ENCODE peak calls at places on chromosomes 4 and X, in nine cellular contexts. One of them, this sample, is unnamed.

GRCh38 chr4:1737666-1738065 is 16.3 kb downstream of the TACC3 start:
- DNase-seq in uterus: no peak
- DNase-seq in progenitor cell of endocrine pancreas: no peak
- DNase-seq in AG08396: no peak
- DNase-seq in B cell: no peak
- DNase-seq in CD4-positive, alpha-beta T cell: no peak
- DNase-seq in activated T-helper 1 cell treated with anti-CD3 and anti-CD28 coated beads, Interleukin-2, amount 50 U/mL, for 16 hours: no peak
- DNase-seq in epithelial cell of esophagus: no peak
- DNase-seq in RPMI7951: no peak
- DNase-seq in this sample: no peak

GRCh38 chrX:71095971-71096701 is 485 bp downstream of the FOXO4 start:
- DNase-seq in uterus: no peak
- DNase-seq in progenitor cell of endocrine pancreas: no peak
- DNase-seq in AG08396: no peak
- DNase-seq in B cell: no peak
- DNase-seq in CD4-positive, alpha-beta T cell: no peak
- DNase-seq in activated T-helper 1 cell treated with anti-CD3 and anti-CD28 coated beads, Interleukin-2, amount 50 U/mL, for 16 hours: no peak
- DNase-seq in epithelial cell of esophagus: peak
- DNase-seq in RPMI7951: peak
- DNase-seq in this sample: no peak

GRCh38 chr4:81358173-81358572 is 113.5 kb downstream of the RASGEF1B start:
- DNase-seq in uterus: no peak
- DNase-seq in progenitor cell of endocrine pancreas: no peak
- DNase-seq in AG08396: no peak
- DNase-seq in B cell: no peak
- DNase-seq in CD4-positive, alpha-beta T cell: no peak
- DNase-seq in activated T-helper 1 cell treated with anti-CD3 and anti-CD28 coated beads, Interleukin-2, amount 50 U/mL, for 16 hours: no peak
- DNase-seq in epithelial cell of esophagus: no peak
- DNase-seq in RPMI7951: no peak
- DNase-seq in this sample: no peak

GRCh38 chrX:150254909-150255308 is 108.2 kb upstream of the MAMLD1 start:
- DNase-seq in uterus: no peak
- DNase-seq in progenitor cell of endocrine pancreas: no peak
- DNase-seq in AG08396: no peak
- DNase-seq in B cell: no peak
- DNase-seq in CD4-positive, alpha-beta T cell: no peak
- DNase-seq in activated T-helper 1 cell treated with anti-CD3 and anti-CD28 coated beads, Interleukin-2, amount 50 U/mL, for 16 hours: no peak
- DNase-seq in epithelial cell of esophagus: no peak
- DNase-seq in RPMI7951: no peak
- DNase-seq in this sample: no peak

GRCh38 chr4:169253904-169254303 is 16.9 kb downstream of the SH3RF1 start:
- DNase-seq in uterus: no peak
- DNase-seq in progenitor cell of endocrine pancreas: no peak
- DNase-seq in AG08396: no peak
- DNase-seq in B cell: no peak
- DNase-seq in CD4-positive, alpha-beta T cell: no peak
- DNase-seq in activated T-helper 1 cell treated with anti-CD3 and anti-CD28 coated beads, Interleukin-2, amount 50 U/mL, for 16 hours: no peak
- DNase-seq in epithelial cell of esophagus: peak
- DNase-seq in RPMI7951: peak
- DNase-seq in this sample: no peak

GRCh38 chr4:39085891-39086290 is 23.9 kb downstream of the KLHL5 start:
- DNase-seq in uterus: no peak
- DNase-seq in progenitor cell of endocrine pancreas: no peak
- DNase-seq in AG08396: no peak
- DNase-seq in B cell: no peak
- DNase-seq in CD4-positive, alpha-beta T cell: no peak
- DNase-seq in activated T-helper 1 cell treated with anti-CD3 and anti-CD28 coated beads, Interleukin-2, amount 50 U/mL, for 16 hours: no peak
- DNase-seq in epithelial cell of esophagus: no peak
- DNase-seq in RPMI7951: no peak
- DNase-seq in this sample: no peak

GRCh38 chr4:2363056-2363719 is 55.3 kb downstream of the ZFYVE28 start:
- DNase-seq in uterus: no peak
- DNase-seq in progenitor cell of endocrine pancreas: no peak
- DNase-seq in AG08396: no peak
- DNase-seq in B cell: no peak
- DNase-seq in CD4-positive, alpha-beta T cell: no peak
- DNase-seq in activated T-helper 1 cell treated with anti-CD3 and anti-CD28 coated beads, Interleukin-2, amount 50 U/mL, for 16 hours: no peak
- DNase-seq in epithelial cell of esophagus: no peak
- DNase-seq in RPMI7951: no peak
- DNase-seq in this sample: peak

GRCh38 chrX:138777230-138777629 is 65.7 kb upstream of the FGF13 start:
- DNase-seq in uterus: no peak
- DNase-seq in progenitor cell of endocrine pancreas: no peak
- DNase-seq in AG08396: no peak
- DNase-seq in B cell: no peak
- DNase-seq in CD4-positive, alpha-beta T cell: no peak
- DNase-seq in activated T-helper 1 cell treated with anti-CD3 and anti-CD28 coated beads, Interleukin-2, amount 50 U/mL, for 16 hours: no peak
- DNase-seq in epithelial cell of esophagus: no peak
- DNase-seq in RPMI7951: no peak
- DNase-seq in this sample: no peak

GRCh38 chr4:128635141-128635911 is 174.2 kb upstream of the JADE1 start:
- DNase-seq in uterus: no peak
- DNase-seq in progenitor cell of endocrine pancreas: peak
- DNase-seq in AG08396: peak
- DNase-seq in B cell: no peak
- DNase-seq in CD4-positive, alpha-beta T cell: no peak
- DNase-seq in activated T-helper 1 cell treated with anti-CD3 and anti-CD28 coated beads, Interleukin-2, amount 50 U/mL, for 16 hours: no peak
- DNase-seq in epithelial cell of esophagus: peak
- DNase-seq in RPMI7951: peak
- DNase-seq in this sample: no peak

GRCh38 chr4:169823685-169824084 is 65.9 kb upstream of the HPF1 start:
- DNase-seq in uterus: no peak
- DNase-seq in progenitor cell of endocrine pancreas: peak
- DNase-seq in AG08396: peak
- DNase-seq in B cell: no peak
- DNase-seq in CD4-positive, alpha-beta T cell: no peak
- DNase-seq in activated T-helper 1 cell treated with anti-CD3 and anti-CD28 coated beads, Interleukin-2, amount 50 U/mL, for 16 hours: no peak
- DNase-seq in epithelial cell of esophagus: peak
- DNase-seq in RPMI7951: peak
- DNase-seq in this sample: no peak

GRCh38 chr4:40046311-40046980 is 10.2 kb upstream of the N4BP2 start:
- DNase-seq in uterus: no peak
- DNase-seq in progenitor cell of endocrine pancreas: no peak
- DNase-seq in AG08396: peak
- DNase-seq in B cell: no peak
- DNase-seq in CD4-positive, alpha-beta T cell: no peak
- DNase-seq in activated T-helper 1 cell treated with anti-CD3 and anti-CD28 coated beads, Interleukin-2, amount 50 U/mL, for 16 hours: no peak
- DNase-seq in epithelial cell of esophagus: peak
- DNase-seq in RPMI7951: peak
- DNase-seq in this sample: no peak

GRCh38 chr4:150501019-150501727 is 80.8 kb upstream of the MAB21L2 start:
- DNase-seq in uterus: no peak
- DNase-seq in progenitor cell of endocrine pancreas: no peak
- DNase-seq in AG08396: peak
- DNase-seq in B cell: no peak
- DNase-seq in CD4-positive, alpha-beta T cell: no peak
- DNase-seq in activated T-helper 1 cell treated with anti-CD3 and anti-CD28 coated beads, Interleukin-2, amount 50 U/mL, for 16 hours: no peak
- DNase-seq in epithelial cell of esophagus: peak
- DNase-seq in RPMI7951: peak
- DNase-seq in this sample: no peak

GRCh38 chr4:153156263-153156662 is 48.0 kb upstream of the TRIM2 start:
- DNase-seq in uterus: no peak
- DNase-seq in progenitor cell of endocrine pancreas: no peak
- DNase-seq in AG08396: no peak
- DNase-seq in B cell: no peak
- DNase-seq in CD4-positive, alpha-beta T cell: peak
- DNase-seq in activated T-helper 1 cell treated with anti-CD3 and anti-CD28 coated beads, Interleukin-2, amount 50 U/mL, for 16 hours: no peak
- DNase-seq in epithelial cell of esophagus: no peak
- DNase-seq in RPMI7951: no peak
- DNase-seq in this sample: peak

GRCh38 chr4:21304061-21304541 is 603.8 kb downstream of the PACRGL start:
- DNase-seq in uterus: no peak
- DNase-seq in progenitor cell of endocrine pancreas: peak
- DNase-seq in AG08396: no peak
- DNase-seq in B cell: no peak
- DNase-seq in CD4-positive, alpha-beta T cell: no peak
- DNase-seq in activated T-helper 1 cell treated with anti-CD3 and anti-CD28 coated beads, Interleukin-2, amount 50 U/mL, for 16 hours: no peak
- DNase-seq in epithelial cell of esophagus: no peak
- DNase-seq in RPMI7951: no peak
- DNase-seq in this sample: peak

GRCh38 chr4:16627999-16628398 is 270.4 kb downstream of the LDB2 start:
- DNase-seq in uterus: no peak
- DNase-seq in progenitor cell of endocrine pancreas: no peak
- DNase-seq in AG08396: peak
- DNase-seq in B cell: no peak
- DNase-seq in CD4-positive, alpha-beta T cell: no peak
- DNase-seq in activated T-helper 1 cell treated with anti-CD3 and anti-CD28 coated beads, Interleukin-2, amount 50 U/mL, for 16 hours: no peak
- DNase-seq in epithelial cell of esophagus: peak
- DNase-seq in RPMI7951: peak
- DNase-seq in this sample: no peak

GRCh38 chr4:2799971-2800690 is 7.2 kb downstream of the SH3BP2 start:
- DNase-seq in uterus: peak
- DNase-seq in progenitor cell of endocrine pancreas: no peak
- DNase-seq in AG08396: no peak
- DNase-seq in B cell: peak
- DNase-seq in CD4-positive, alpha-beta T cell: no peak
- DNase-seq in activated T-helper 1 cell treated with anti-CD3 and anti-CD28 coated beads, Interleukin-2, amount 50 U/mL, for 16 hours: no peak
- DNase-seq in epithelial cell of esophagus: peak
- DNase-seq in RPMI7951: peak
- DNase-seq in this sample: no peak

GRCh38 chr4:123986268-123986798 is 589.7 kb downstream of the SPRY1 start:
- DNase-seq in uterus: peak
- DNase-seq in progenitor cell of endocrine pancreas: no peak
- DNase-seq in AG08396: peak
- DNase-seq in B cell: no peak
- DNase-seq in CD4-positive, alpha-beta T cell: no peak
- DNase-seq in activated T-helper 1 cell treated with anti-CD3 and anti-CD28 coated beads, Interleukin-2, amount 50 U/mL, for 16 hours: no peak
- DNase-seq in epithelial cell of esophagus: peak
- DNase-seq in RPMI7951: peak
- DNase-seq in this sample: no peak

GRCh38 chr4:24689212-24689611 is 104.9 kb upstream of the DHX15 start:
- DNase-seq in uterus: no peak
- DNase-seq in progenitor cell of endocrine pancreas: no peak
- DNase-seq in AG08396: no peak
- DNase-seq in B cell: no peak
- DNase-seq in CD4-positive, alpha-beta T cell: no peak
- DNase-seq in activated T-helper 1 cell treated with anti-CD3 and anti-CD28 coated beads, Interleukin-2, amount 50 U/mL, for 16 hours: no peak
- DNase-seq in epithelial cell of esophagus: no peak
- DNase-seq in RPMI7951: no peak
- DNase-seq in this sample: no peak

GRCh38 chrX:9847071-9847470 is 60.8 kb downstream of the SHROOM2 start:
- DNase-seq in uterus: no peak
- DNase-seq in progenitor cell of endocrine pancreas: no peak
- DNase-seq in AG08396: no peak
- DNase-seq in B cell: no peak
- DNase-seq in CD4-positive, alpha-beta T cell: no peak
- DNase-seq in activated T-helper 1 cell treated with anti-CD3 and anti-CD28 coated beads, Interleukin-2, amount 50 U/mL, for 16 hours: no peak
- DNase-seq in epithelial cell of esophagus: peak
- DNase-seq in RPMI7951: peak
- DNase-seq in this sample: no peak

GRCh38 chr4:113827285-113827684 is 65.7 kb upstream of the CAMK2D start:
- DNase-seq in uterus: no peak
- DNase-seq in progenitor cell of endocrine pancreas: no peak
- DNase-seq in AG08396: peak
- DNase-seq in B cell: no peak
- DNase-seq in CD4-positive, alpha-beta T cell: no peak
- DNase-seq in activated T-helper 1 cell treated with anti-CD3 and anti-CD28 coated beads, Interleukin-2, amount 50 U/mL, for 16 hours: no peak
- DNase-seq in epithelial cell of esophagus: peak
- DNase-seq in RPMI7951: no peak
- DNase-seq in this sample: no peak

GRCh38 chrX:155966876-155967275 is 30.6 kb upstream of the IL9R start:
- DNase-seq in uterus: no peak
- DNase-seq in progenitor cell of endocrine pancreas: no peak
- DNase-seq in AG08396: no peak
- DNase-seq in B cell: no peak
- DNase-seq in CD4-positive, alpha-beta T cell: no peak
- DNase-seq in activated T-helper 1 cell treated with anti-CD3 and anti-CD28 coated beads, Interleukin-2, amount 50 U/mL, for 16 hours: no peak
- DNase-seq in epithelial cell of esophagus: peak
- DNase-seq in RPMI7951: peak
- DNase-seq in this sample: peak

GRCh38 chr4:27178066-27178465 is 317.4 kb downstream of the STIM2 start:
- DNase-seq in uterus: no peak
- DNase-seq in progenitor cell of endocrine pancreas: no peak
- DNase-seq in AG08396: no peak
- DNase-seq in B cell: no peak
- DNase-seq in CD4-positive, alpha-beta T cell: no peak
- DNase-seq in activated T-helper 1 cell treated with anti-CD3 and anti-CD28 coated beads, Interleukin-2, amount 50 U/mL, for 16 hours: no peak
- DNase-seq in epithelial cell of esophagus: no peak
- DNase-seq in RPMI7951: no peak
- DNase-seq in this sample: no peak

GRCh38 chrX:27236681-27237080 is 226.5 kb downstream of the PPP4R3C start:
- DNase-seq in uterus: no peak
- DNase-seq in progenitor cell of endocrine pancreas: no peak
- DNase-seq in AG08396: no peak
- DNase-seq in B cell: no peak
- DNase-seq in CD4-positive, alpha-beta T cell: no peak
- DNase-seq in activated T-helper 1 cell treated with anti-CD3 and anti-CD28 coated beads, Interleukin-2, amount 50 U/mL, for 16 hours: no peak
- DNase-seq in epithelial cell of esophagus: no peak
- DNase-seq in RPMI7951: no peak
- DNase-seq in this sample: no peak

GRCh38 chrX:85993539-85994197 is 53.7 kb downstream of the CHM start:
- DNase-seq in uterus: no peak
- DNase-seq in progenitor cell of endocrine pancreas: no peak
- DNase-seq in AG08396: no peak
- DNase-seq in B cell: no peak
- DNase-seq in CD4-positive, alpha-beta T cell: no peak
- DNase-seq in activated T-helper 1 cell treated with anti-CD3 and anti-CD28 coated beads, Interleukin-2, amount 50 U/mL, for 16 hours: no peak
- DNase-seq in epithelial cell of esophagus: peak
- DNase-seq in RPMI7951: no peak
- DNase-seq in this sample: peak

This sample was measured in D341Med.